ENCODE peak calls at places on chromosomes 6 and 20, in eight cellular contexts. Z is lower leg skin, F is ovary, B is heart left ventricle, W is body of pancreas, E is H1, Q is adrenal gland, S is vagina. C is an unnamed sample.
A peak's percentile ranks its signal among the peaks of the same experiment; 100 is the strongest.

GRCh38 chr6:43744931-43745727 is 24.9 kb upstream of the VEGFA start:
- DNase-seq in Z (peak; percentile 62), F (no peak), B (no peak), W (no peak), E (peak; percentile 45), Q (no peak), S (no peak), C (peak; percentile 30)

GRCh38 chr20:36306557-36307411 is 645 bp downstream of the DLGAP4 start:
- DNase-seq in Z (peak; percentile 82), F (no peak), B (no peak), W (no peak), E (peak; percentile 65), Q (no peak), S (no peak), C (no peak)

GRCh38 chr6:4516206-4516605 is 260.0 kb upstream of the CDYL start:
- DNase-seq in Z (no peak), F (no peak), B (no peak), W (no peak), E (no peak), Q (no peak), S (no peak), C (no peak)

GRCh38 chr20:17501701-17502100 is 29.5 kb downstream of the BFSP1 start:
- DNase-seq in Z (peak; percentile 36), F (no peak), B (no peak), W (no peak), E (no peak), Q (no peak), S (peak; percentile 46), C (no peak)

GRCh38 chr6:78487401-78487800 is 379.9 kb upstream of the IRAK1BP1 start:
- DNase-seq in Z (no peak), F (no peak), B (no peak), W (no peak), E (no peak), Q (no peak), S (no peak), C (no peak)

GRCh38 chr6:159919011-159919511 is 28.3 kb downstream of the MAS1 start:
- DNase-seq in Z (peak; percentile 28), F (no peak), B (no peak), W (no peak), E (no peak), Q (no peak), S (no peak), C (no peak)

GRCh38 chr6:137443901-137444300 is 50.3 kb downstream of the OLIG3 start:
- DNase-seq in Z (no peak), F (no peak), B (no peak), W (no peak), E (no peak), Q (no peak), S (no peak), C (no peak)

GRCh38 chr6:108798672-108799355 is 49.4 kb upstream of the ARMC2 start:
- DNase-seq in Z (no peak), F (no peak), B (peak; percentile 71), W (no peak), E (no peak), Q (peak; percentile 54), S (no peak), C (peak; percentile 89)

GRCh38 chr6:14094721-14095120 is 22.9 kb upstream of the CD83 start:
- DNase-seq in Z (no peak), F (no peak), B (no peak), W (no peak), E (no peak), Q (no peak), S (no peak), C (no peak)

GRCh38 chr6:128606611-128607010 is 86.2 kb upstream of the PTPRK start:
- DNase-seq in Z (no peak), F (no peak), B (no peak), W (no peak), E (no peak), Q (no peak), S (no peak), C (no peak)

GRCh38 chr6:142537612-142538478 is 236.0 kb downstream of the ADGRG6 start:
- DNase-seq in Z (no peak), F (no peak), B (no peak), W (no peak), E (peak; percentile 79), Q (no peak), S (no peak), C (no peak)

GRCh38 chr20:59825944-59826759 is 107.3 kb downstream of the SYCP2 start:
- DNase-seq in Z (peak; percentile 85), F (peak; percentile 15), B (no peak), W (peak; percentile 46), E (peak; percentile 33), Q (no peak), S (peak; percentile 95), C (peak; percentile 59)

GRCh38 chr6:105593805-105594231 is 190.9 kb upstream of the PREP start:
- DNase-seq in Z (no peak), F (no peak), B (no peak), W (no peak), E (no peak), Q (no peak), S (no peak), C (no peak)

GRCh38 chr6:89243331-89243629 is 26.1 kb upstream of the GABRR1 start:
- DNase-seq in Z (no peak), F (no peak), B (no peak), W (no peak), E (peak; percentile 42), Q (no peak), S (no peak), C (no peak)

GRCh38 chr20:699811-700338 is 24.3 kb upstream of the SCRT2 start:
- DNase-seq in Z (no peak), F (no peak), B (peak; percentile 83), W (no peak), E (no peak), Q (peak; percentile 81), S (no peak), C (peak; percentile 64)

GRCh38 chr20:667351-668034 is 8.1 kb downstream of the SCRT2 start:
- DNase-seq in Z (no peak), F (no peak), B (no peak), W (peak; percentile 40), E (peak; percentile 93), Q (peak; percentile 69), S (no peak), C (peak; percentile 89)

GRCh38 chr6:22302828-22303227 is 6.0 kb upstream of the PRL start:
- DNase-seq in Z (no peak), F (no peak), B (no peak), W (no peak), E (no peak), Q (no peak), S (no peak), C (no peak)

GRCh38 chr6:22298393-22299010 is 1.7 kb upstream of the PRL start:
- DNase-seq in Z (no peak), F (no peak), B (no peak), W (no peak), E (no peak), Q (no peak), S (no peak), C (no peak)

GRCh38 chr6:22296067-22296466 is 769 bp downstream of the PRL start:
- DNase-seq in Z (no peak), F (no peak), B (no peak), W (no peak), E (no peak), Q (no peak), S (no peak), C (no peak)

GRCh38 chr6:22296936-22297335 is at the start of gene PRL:
- DNase-seq in Z (no peak), F (no peak), B (no peak), W (no peak), E (no peak), Q (no peak), S (no peak), C (no peak)

DNA sequence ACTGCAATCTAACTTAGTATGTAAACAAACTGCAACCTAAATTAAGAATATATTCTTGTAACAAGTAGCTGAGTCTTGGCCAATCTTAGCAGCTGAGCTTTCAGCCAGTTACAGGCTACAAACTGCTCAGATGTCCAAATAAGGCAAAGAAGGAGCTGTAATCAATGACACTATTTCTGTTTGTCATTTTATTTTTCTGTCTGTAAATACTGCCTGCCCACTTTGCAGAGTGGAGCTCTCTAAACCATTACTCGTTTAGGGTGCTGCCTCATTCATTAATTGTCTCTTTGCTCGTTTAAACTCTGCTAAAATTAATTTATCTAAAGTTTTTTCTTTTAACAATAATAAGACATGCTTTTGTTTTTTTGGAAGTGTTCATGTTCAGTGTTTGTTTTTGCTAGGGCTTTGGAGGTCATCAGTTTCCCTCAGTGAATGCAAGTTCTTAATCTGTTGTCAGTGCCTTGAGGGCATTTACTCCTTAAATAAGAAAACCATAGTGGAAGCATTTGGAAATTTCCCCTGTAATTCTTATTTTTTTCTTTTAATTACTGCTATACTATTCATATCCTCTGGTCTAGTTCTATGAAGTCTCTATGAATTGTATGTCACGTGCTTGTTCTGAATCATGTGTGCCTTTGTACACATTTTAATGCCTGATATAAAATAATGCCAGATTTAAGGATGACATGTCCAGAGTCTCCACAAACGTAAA is 3.6 kb upstream of the PRL start:
- DNase-seq in Z (no peak), F (no peak), B (no peak), W (no peak), E (no peak), Q (no peak), S (no peak), C (no peak)
- TF ChIP-seq CTCF in Z (no peak), F (no peak), B (no peak), W (no peak), E (no peak), Q (no peak), S (no peak), C (no peak)

DNA sequence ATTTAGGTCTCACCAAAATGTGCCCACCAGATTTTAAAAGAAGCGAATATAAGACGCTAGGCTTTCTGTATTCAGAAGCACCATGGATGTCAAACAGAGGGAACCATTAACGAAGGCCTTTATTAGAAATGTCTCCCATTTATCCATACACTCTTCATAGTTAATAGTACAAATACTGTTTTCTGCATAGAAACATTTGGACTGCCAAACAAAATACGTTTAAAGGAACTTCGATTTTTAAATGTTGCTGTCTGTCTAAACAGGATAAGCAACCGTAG is 32.6 kb upstream of the HFE start:
- DNase-seq in Z (no peak), F (no peak), B (no peak), W (no peak), E (no peak), Q (no peak), S (no peak), C (no peak)
- TF ChIP-seq POLR2A in Z (no peak), F (no peak), B (no peak), W (no peak), E (no peak), Q (no peak), S (no peak), C (no peak)

GRCh38 chr6:124870611-124871201 is 91.5 kb upstream of the RNF217 start:
- DNase-seq in Z (no peak), F (no peak), B (no peak), W (no peak), E (no peak), Q (peak; percentile 17), S (no peak), C (no peak)
- TF ChIP-seq CTCF in Z (peak; percentile 51), F (peak; percentile 22), B (peak; percentile 71), W (peak; percentile 45), E (no peak), Q (peak; percentile 75), S (peak; percentile 58), C (peak; percentile 59)

GRCh38 chr6:393391-394221 is 2.1 kb downstream of the IRF4 start:
- DNase-seq in Z (no peak), F (no peak), B (no peak), W (no peak), E (no peak), Q (no peak), S (no peak), C (peak; percentile 81)
- TF ChIP-seq POLR2A in Z (no peak), F (no peak), B (no peak), W (no peak), E (no peak), Q (no peak), S (no peak), C (no peak)

C was measured in spleen.